ENCODE peak calls at places on chromosome 6, in nine cellular contexts. K is ELR; X is T-cell; A is Calu3; T is CD4-positive, CD25-positive, alpha-beta regulatory T cell; W is SW 1271; Z is fibroblast of mammary gland; O is SIG-M5; V is KG1. H is an unnamed sample.

GRCh38 chr6:149924933-149925252 is 2.0 kb upstream of the RAET1G start:
- DNase-seq in A (no peak), W (no peak), T (no peak), V (no peak), X (no peak), K (no peak), Z (no peak), O (no peak), H (no peak)

GRCh38 chr6:139349464-139350020 is 24.9 kb downstream of the CITED2 start:
- DNase-seq in A (peak), K (no peak), V (no peak), T (no peak), W (no peak), O (no peak), Z (peak), X (no peak), H (no peak)

GRCh38 chr6:155050311-155050710 is 55.2 kb downstream of the TIAM2 start:
- DNase-seq in V (no peak), O (no peak), T (no peak), X (no peak), Z (no peak), A (no peak), W (no peak), K (peak), H (no peak)

GRCh38 chr6:62707156-62707555 is 421.1 kb upstream of the KHDRBS2 start:
- DNase-seq in X (no peak), K (no peak), T (no peak), A (no peak), V (no peak), O (no peak), W (no peak), Z (no peak), H (no peak)

GRCh38 chr6:120147218-120147871 is 797.8 kb upstream of the MAN1A1 start:
- DNase-seq in X (no peak), T (no peak), V (no peak), A (no peak), W (no peak), Z (no peak), O (no peak), K (no peak), H (no peak)

GRCh38 chr6:42260424-42260888 is 42.8 kb upstream of the MRPS10 start:
- DNase-seq in T (no peak), W (no peak), A (peak), Z (peak), K (no peak), V (no peak), X (no peak), O (no peak), H (no peak)

GRCh38 chr6:46062312-46062711 is 46.7 kb upstream of the CLIC5 start:
- DNase-seq in V (no peak), A (peak), O (no peak), T (no peak), Z (no peak), W (no peak), X (no peak), K (no peak), H (no peak)

GRCh38 chr6:30154709-30155521 is 6.1 kb downstream of the TRIM10 start:
- DNase-seq in T (no peak), O (no peak), Z (peak), W (no peak), V (no peak), X (no peak), K (peak), A (peak), H (no peak)

GRCh38 chr6:36852481-36853147 is 13.4 kb upstream of the CPNE5 start:
- DNase-seq in A (no peak), T (no peak), W (no peak), O (no peak), V (no peak), K (peak), X (no peak), Z (peak), H (no peak)

GRCh38 chr6:45880139-45880538 is 135.5 kb downstream of the CLIC5 start:
- DNase-seq in T (no peak), V (no peak), O (no peak), X (no peak), Z (peak), A (peak), W (no peak), K (no peak), H (no peak)

GRCh38 chr6:100246206-100246605 is 218.5 kb downstream of the SIM1 start:
- DNase-seq in T (no peak), A (no peak), V (no peak), X (no peak), K (no peak), W (no peak), Z (no peak), O (no peak), H (no peak)

GRCh38 chr6:117346142-117346930 is 79.4 kb downstream of the ROS1 start:
- DNase-seq in K (peak), A (no peak), V (peak), T (no peak), W (no peak), O (no peak), Z (peak), X (no peak), H (no peak)

GRCh38 chr6:96725276-96725675 is 112.0 kb downstream of the GPR63 start:
- DNase-seq in W (no peak), T (no peak), V (no peak), X (no peak), O (no peak), Z (no peak), A (no peak), K (no peak), H (no peak)

GRCh38 chr6:170139531-170139930 is 151.3 kb downstream of the DLL1 start:
- DNase-seq in W (no peak), K (no peak), V (no peak), A (no peak), T (no peak), O (no peak), Z (no peak), X (no peak), H (no peak)

GRCh38 chr6:156601156-156601820 is 175.9 kb upstream of the ARID1B start:
- DNase-seq in V (no peak), K (no peak), W (no peak), Z (no peak), T (no peak), X (no peak), O (no peak), A (no peak), H (no peak)

GRCh38 chr6:6220718-6221117 is 99.7 kb downstream of the F13A1 start:
- DNase-seq in O (no peak), A (no peak), W (no peak), X (no peak), T (no peak), V (no peak), K (no peak), Z (peak), H (no peak)

GRCh38 chr6:44332585-44332984 is 9.9 kb upstream of the SPATS1 start:
- DNase-seq in O (no peak), A (no peak), Z (peak), K (peak), V (no peak), W (no peak), X (no peak), T (no peak), H (no peak)

GRCh38 chr6:70676821-70677220 is 9.1 kb downstream of the SMAP1 start:
- DNase-seq in O (no peak), K (no peak), Z (no peak), T (no peak), W (no peak), X (no peak), V (no peak), A (no peak), H (no peak)

GRCh38 chr6:168035098-168035660 is 37.7 kb downstream of the KIF25 start:
- DNase-seq in W (peak), V (no peak), X (no peak), Z (peak), T (no peak), K (peak), O (no peak), A (peak), H (no peak)

GRCh38 chr6:14620522-14620921 is 502.9 kb downstream of the CD83 start:
- DNase-seq in W (no peak), A (no peak), Z (no peak), K (peak), V (no peak), O (no peak), T (no peak), X (no peak), H (no peak)

GRCh38 chr6:167799033-167799933 is 27.4 kb upstream of the AFDN start:
- DNase-seq in O (no peak), K (no peak), A (peak), W (no peak), Z (no peak), X (no peak), V (no peak), T (no peak), H (no peak)

GRCh38 chr6:79215233-79215824 is 19.2 kb downstream of the HMGN3 start:
- DNase-seq in W (no peak), V (no peak), Z (no peak), T (no peak), A (no peak), O (no peak), X (no peak), K (no peak), H (no peak)

GRCh38 chr6:21074484-21074883 is 519.1 kb upstream of the SOX4 start:
- DNase-seq in Z (no peak), T (no peak), W (no peak), V (no peak), O (no peak), X (no peak), A (no peak), K (no peak), H (no peak)

GRCh38 chr6:20197251-20197650 is 15.0 kb downstream of the MBOAT1 start:
- DNase-seq in Z (no peak), V (no peak), T (no peak), X (no peak), O (no peak), A (no peak), K (no peak), W (no peak), H (no peak)

GRCh38 chr6:97778290-97779038 is 495.4 kb upstream of the MMS22L start:
- DNase-seq in Z (no peak), K (no peak), O (no peak), W (no peak), X (no peak), V (no peak), A (no peak), T (no peak), H (no peak)

GRCh38 chr6:138115191-138115590 is 8.0 kb upstream of the PERP start:
- DNase-seq in Z (no peak), K (no peak), X (no peak), A (no peak), V (no peak), T (no peak), O (no peak), W (no peak), H (no peak)

GRCh38 chr6:35068644-35069043 is 72.5 kb downstream of the TCP11 start:
- DNase-seq in Z (no peak), X (no peak), O (no peak), V (no peak), W (no peak), K (no peak), T (no peak), A (no peak), H (no peak)

GRCh38 chr6:77456531-77457248 is 6.6 kb downstream of the HTR1B start:
- DNase-seq in A (peak), K (peak), X (no peak), O (no peak), Z (peak), T (no peak), W (peak), V (no peak), H (no peak)

GRCh38 chr6:88855521-88856152 is 107.8 kb downstream of the RNGTT start:
- DNase-seq in O (no peak), X (no peak), W (no peak), Z (no peak), A (no peak), V (no peak), K (no peak), T (no peak), H (no peak)

GRCh38 chr6:32954983-32955802 is 2.3 kb upstream of the HLA-DMA start:
- DNase-seq in X (no peak), T (no peak), V (no peak), O (no peak), A (peak), K (peak), Z (peak), W (no peak), H (no peak)

GRCh38 chr6:116060572-116061283 is at the start of gene FRK:
- DNase-seq in O (no peak), T (no peak), V (no peak), A (peak), K (no peak), X (no peak), Z (peak), W (no peak), H (no peak)

GRCh38 chr6:135002229-135002844 is 52.3 kb downstream of the HBS1L start:
- DNase-seq in A (no peak), Z (peak), X (no peak), W (no peak), K (peak), V (peak), O (no peak), T (no peak), H (no peak)

H was measured in NCI-H1436 treated with DMSO at 0.1 percent for 48 hours.